ENCODE peak calls at places on chromosomes 12 and 14, in eight cellular contexts. O is hepatocyte, G is psoas muscle, C is HAP-1, X is mammary epithelial cell, V is adrenal gland, T is lung, H is transverse colon. Y is an unnamed sample. For H3K27me3, the result is how much of the 10 kb centered on the place peaks cover.

GRCh38 chr14:95686935-95687334 is 709 bp downstream of the TCL1B start:
- DNase-seq in T (no peak), O (no peak), X (no peak), V (no peak), G (no peak), H (no peak), C (no peak), Y (no peak)

GRCh38 chr12:76942276-76942675 is 63.5 kb upstream of the CSRP2 start:
- DNase-seq in X (peak), T (no peak), V (no peak), C (no peak), O (no peak), H (no peak), G (no peak), Y (no peak)

GRCh38 chr14:75587388-75587787 is 9.0 kb downstream of the FLVCR2 start:
- DNase-seq in V (no peak), C (no peak), H (no peak), T (no peak), X (no peak), G (no peak), O (no peak), Y (no peak)

GRCh38 chr14:91254456-91254855 is 10.0 kb upstream of the GPR68 start:
- DNase-seq in V (no peak), O (no peak), X (no peak), T (no peak), G (no peak), C (no peak), H (no peak), Y (no peak)

GRCh38 chr14:24887623-24888304 is 162.2 kb downstream of the STXBP6 start:
- DNase-seq in V (no peak), O (no peak), X (peak), H (no peak), C (no peak), G (no peak), T (no peak), Y (no peak)

GRCh38 chr12:49838973-49839633 is 3.8 kb downstream of the BCDIN3D start:
- DNase-seq in O (peak), C (peak), H (no peak), V (no peak), T (no peak), G (no peak), X (peak), Y (peak)

GRCh38 chr14:106209745-106210144 is 683.4 kb downstream of the TMEM121 start:
- DNase-seq in H (no peak), G (no peak), X (no peak), C (no peak), V (no peak), O (no peak), T (no peak), Y (no peak)

GRCh38 chr12:42166501-42166900 is 21.8 kb upstream of the GXYLT1 start:
- DNase-seq in V (no peak), O (no peak), H (no peak), C (no peak), T (no peak), G (no peak), X (no peak), Y (no peak)

GRCh38 chr14:98928418-98928817 is 343.6 kb downstream of the BCL11B start:
- DNase-seq in O (no peak), G (no peak), V (no peak), X (no peak), H (no peak), T (no peak), C (no peak), Y (no peak)

GRCh38 chr12:29519585-29520182 is 22.2 kb upstream of the OVCH1 start:
- DNase-seq in C (peak), G (no peak), O (peak), V (peak), X (peak), H (no peak), T (no peak), Y (peak)

GRCh38 chr14:71486274-71486673 is 446.0 kb upstream of the RGS6 start:
- DNase-seq in X (no peak), O (no peak), C (no peak), G (no peak), H (no peak), V (no peak), T (no peak), Y (no peak)

GRCh38 chr14:65981192-65981843 is 504.9 kb upstream of the CCDC196 start:
- DNase-seq in V (peak), G (no peak), X (no peak), O (no peak), H (no peak), T (no peak), C (no peak), Y (no peak)

GRCh38 chr14:86072134-86072894 is 542.4 kb downstream of the FLRT2 start:
- DNase-seq in C (no peak), O (no peak), H (no peak), V (no peak), T (no peak), X (no peak), G (no peak), Y (no peak)

GRCh38 chr12:79874665-79875064 is 60.2 kb downstream of the PPP1R12A start:
- DNase-seq in T (no peak), C (no peak), O (no peak), V (no peak), H (no peak), X (no peak), G (no peak), Y (no peak)

GRCh38 chr12:107845226-107845979 is 70.9 kb downstream of the ASCL4 start:
- DNase-seq in G (no peak), O (no peak), V (no peak), C (no peak), T (no peak), X (no peak), H (no peak), Y (no peak)
- H3K27me3 ChIP-seq in G (half or more), O (half or more), V (half or more), C (under half), T (under half), X (under half), H (half or more), Y (under half)

GRCh38 chr14:105201156-105201927 is 20.2 kb upstream of the NUDT14 start:
- DNase-seq in C (no peak), O (no peak), V (no peak), X (no peak), G (no peak), H (no peak), T (no peak), Y (no peak)
- H3K27me3 ChIP-seq in C (under half), O (under half), V (under half), X (under half), G (under half), H (half or more), T (under half), Y (under half)

GRCh38 chr12:71475280-71475679 is 35.7 kb downstream of the LGR5 start:
- DNase-seq in T (no peak), H (no peak), O (no peak), V (peak), C (no peak), G (peak), X (no peak), Y (no peak)
- H3K27me3 ChIP-seq in T (under half), H (under half), O (under half), V (under half), C (under half), G (under half), X (under half), Y (under half)

DNA sequence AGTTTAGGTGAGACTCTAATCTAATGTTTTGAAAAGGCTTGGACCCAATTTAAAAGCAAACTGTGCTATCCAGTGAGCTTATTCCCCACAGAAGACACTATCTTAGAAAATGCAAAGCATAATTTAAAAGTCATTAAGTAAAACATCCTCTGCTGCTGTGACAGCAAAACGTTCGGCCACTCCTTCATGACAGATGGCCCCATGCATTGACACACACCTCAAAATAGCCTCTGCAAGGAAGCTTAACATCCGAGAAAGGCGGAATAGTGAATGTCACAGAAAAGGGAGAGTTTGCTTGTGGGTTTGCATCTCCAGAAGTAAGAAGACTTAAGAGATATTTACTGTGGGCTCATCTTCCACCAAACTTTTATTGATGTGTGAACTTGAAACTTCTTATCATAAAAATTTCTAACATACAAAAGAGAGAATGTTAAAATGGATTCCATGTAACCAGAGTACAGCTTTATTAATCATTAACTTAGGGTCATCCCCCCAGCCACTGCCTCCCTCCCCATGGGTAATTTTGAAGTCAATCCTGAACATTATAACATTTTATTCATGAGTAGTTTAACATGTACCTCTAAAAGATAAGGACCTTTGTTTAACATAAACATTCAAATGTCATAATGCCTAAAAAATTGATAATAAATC is 119.5 kb upstream of the TMCC3 start:
- DNase-seq in C (no peak), T (no peak), X (no peak), H (no peak), V (no peak), G (no peak), O (no peak), Y (no peak)
- H3K27me3 ChIP-seq in C (under half), T (under half), X (under half), H (under half), V (under half), G (under half), O (under half), Y (under half)

Y was measured in small intestine.